ENCODE peak calls at places on chromosomes 13 and 19, in nine cellular contexts. T is HCEC 1CT; R is epithelial cell of prostate; M is substantia nigra; B is activated CD4-positive, alpha-beta T cell treated with anti-CD3 and anti-CD28 coated beads, Interleukin-2, amount 50 U/mL, for 1 hour; A is HS-27A; O is suprapubic skin; D is BJ; V is AG09319. H is an unnamed sample.

GRCh38 chr13:27450921-27451461 is 627 bp upstream of the MTIF3 start:
- DNase-seq in T (peak), R (peak), M (no peak), B (peak), A (no peak), O (peak), D (peak), V (no peak), H (peak)

GRCh38 chr19:48190288-48191284 is 20.1 kb downstream of the ZSWIM9 start:
- DNase-seq in T (no peak), R (peak), M (no peak), B (peak), A (no peak), O (no peak), D (no peak), V (no peak), H (peak)

GRCh38 chr19:16470541-16470910 is 1.2 kb downstream of the EPS15L1 start:
- DNase-seq in T (no peak), R (no peak), M (no peak), B (no peak), A (no peak), O (no peak), D (no peak), V (no peak), H (no peak)

GRCh38 chr13:87925006-87925405 is 253.8 kb downstream of the SLITRK5 start:
- DNase-seq in T (peak), R (no peak), M (no peak), B (no peak), A (no peak), O (no peak), D (no peak), V (no peak), H (no peak)

GRCh38 chr13:20714161-20714560 is 10.7 kb downstream of the IL17D start:
- DNase-seq in T (no peak), R (no peak), M (no peak), B (no peak), A (no peak), O (no peak), D (no peak), V (no peak), H (no peak)

GRCh38 chr19:44540736-44541135 is 11.3 kb upstream of the CEACAM20 start:
- DNase-seq in T (no peak), R (no peak), M (no peak), B (no peak), A (no peak), O (no peak), D (no peak), V (no peak), H (no peak)

GRCh38 chr13:43072394-43072793 is 49.0 kb downstream of the DNAJC15 start:
- DNase-seq in T (no peak), R (no peak), M (no peak), B (no peak), A (no peak), O (no peak), D (no peak), V (no peak), H (no peak)

GRCh38 chr13:83620535-83621220 is 261.6 kb downstream of the SLITRK1 start:
- DNase-seq in T (peak), R (no peak), M (no peak), B (no peak), A (no peak), O (no peak), D (no peak), V (peak), H (no peak)

GRCh38 chr19:48812094-48812929 is 1.5 kb upstream of the BCAT2 start:
- DNase-seq in T (peak), R (no peak), M (no peak), B (peak), A (no peak), O (peak), D (no peak), V (no peak), H (peak)

GRCh38 chr13:41428155-41428554 is 29.2 kb upstream of the RGCC start:
- DNase-seq in T (no peak), R (no peak), M (peak), B (peak), A (no peak), O (no peak), D (no peak), V (no peak), H (peak)

GRCh38 chr13:102869948-102870676 is 24.3 kb downstream of the ERCC5 start:
- DNase-seq in T (no peak), R (no peak), M (no peak), B (no peak), A (no peak), O (no peak), D (no peak), V (no peak), H (no peak)

GRCh38 chr19:36489139-36489919 is at the start of gene ZNF566:
- DNase-seq in T (peak), R (peak), M (peak), B (peak), A (peak), O (peak), D (peak), V (peak), H (peak)

GRCh38 chr13:114067886-114068722 is 64.3 kb downstream of the RASA3 start:
- DNase-seq in T (no peak), R (no peak), M (no peak), B (peak), A (no peak), O (peak), D (no peak), V (no peak), H (peak)

GRCh38 chr19:48672994-48673393 is at the start of gene NTN5:
- DNase-seq in T (no peak), R (no peak), M (no peak), B (no peak), A (no peak), O (peak), D (no peak), V (no peak), H (no peak)

GRCh38 chr13:28467886-28468519 is 26.9 kb downstream of the FLT1 start:
- DNase-seq in T (no peak), R (no peak), M (no peak), B (no peak), A (no peak), O (no peak), D (no peak), V (no peak), H (peak)

GRCh38 chr19:40801449-40802299 is 2.7 kb downstream of the EGLN2 start:
- DNase-seq in T (no peak), R (no peak), M (no peak), B (no peak), A (no peak), O (no peak), D (no peak), V (no peak), H (no peak)

GRCh38 chr19:50300814-50301606 is 28.2 kb downstream of the KCNC3 start:
- DNase-seq in T (peak), R (no peak), M (no peak), B (no peak), A (peak), O (no peak), D (peak), V (no peak), H (no peak)

GRCh38 chr19:35533822-35534521 is 716 bp downstream of the GAPDHS start:
- DNase-seq in T (peak), R (no peak), M (no peak), B (peak), A (no peak), O (no peak), D (no peak), V (no peak), H (no peak)

GRCh38 chr19:47049307-47049700 is 880 bp upstream of the TMEM160 start:
- DNase-seq in T (peak), R (no peak), M (no peak), B (no peak), A (peak), O (no peak), D (no peak), V (no peak), H (no peak)

GRCh38 chr19:50461066-50461875 is 15.0 kb upstream of the EMC10 start:
- DNase-seq in T (peak), R (no peak), M (no peak), B (peak), A (peak), O (no peak), D (peak), V (peak), H (peak)

GRCh38 chr13:91399189-91400093 is 1.0 kb downstream of the GPC5 start:
- DNase-seq in T (no peak), R (no peak), M (peak), B (no peak), A (no peak), O (no peak), D (no peak), V (no peak), H (no peak)